ENCODE peak calls at places on chromosomes 5 and 9, in six cellular contexts. One of them, this sample, is unnamed.

GRCh38 chr5:168592014-168592368 is 12.8 kb upstream of the PANK3 start:
- DNase-seq in fibroblast of lung: peak; percentile 68
- DNase-seq in mammary epithelial cell: peak; percentile 26
- DNase-seq in GM12878: no peak
- DNase-seq in neural progenitor cell: no peak
- DNase-seq in endothelial cell of umbilical vein: no peak
- DNase-seq in this sample: no peak

GRCh38 chr5:97998946-97999345 is 774.5 kb upstream of the RGMB start:
- DNase-seq in fibroblast of lung: no peak
- DNase-seq in mammary epithelial cell: no peak
- DNase-seq in GM12878: no peak
- DNase-seq in neural progenitor cell: peak; percentile 62
- DNase-seq in endothelial cell of umbilical vein: no peak
- DNase-seq in this sample: no peak

GRCh38 chr5:166961938-166962337 is 1329.5 kb upstream of the WWC1 start:
- DNase-seq in fibroblast of lung: no peak
- DNase-seq in mammary epithelial cell: no peak
- DNase-seq in GM12878: no peak
- DNase-seq in neural progenitor cell: no peak
- DNase-seq in endothelial cell of umbilical vein: no peak
- DNase-seq in this sample: no peak

GRCh38 chr5:103041071-103041676 is 78.8 kb downstream of the GIN1 start:
- DNase-seq in fibroblast of lung: peak; percentile 31
- DNase-seq in mammary epithelial cell: peak; percentile 37
- DNase-seq in GM12878: no peak
- DNase-seq in neural progenitor cell: no peak
- DNase-seq in endothelial cell of umbilical vein: peak; percentile 71
- DNase-seq in this sample: no peak

GRCh38 chr5:9453480-9454011 is 92.3 kb downstream of the SEMA5A start:
- DNase-seq in fibroblast of lung: no peak
- DNase-seq in mammary epithelial cell: no peak
- DNase-seq in GM12878: no peak
- DNase-seq in neural progenitor cell: no peak
- DNase-seq in endothelial cell of umbilical vein: no peak
- DNase-seq in this sample: no peak

GRCh38 chr5:133142782-133143181 is 91.0 kb downstream of the HSPA4 start:
- DNase-seq in fibroblast of lung: no peak
- DNase-seq in mammary epithelial cell: peak; percentile 10
- DNase-seq in GM12878: no peak
- DNase-seq in neural progenitor cell: no peak
- DNase-seq in endothelial cell of umbilical vein: no peak
- DNase-seq in this sample: no peak

GRCh38 chr5:173989432-173990082 is 587 bp downstream of the C5orf47 start:
- DNase-seq in fibroblast of lung: no peak
- DNase-seq in mammary epithelial cell: no peak
- DNase-seq in GM12878: no peak
- DNase-seq in neural progenitor cell: no peak
- DNase-seq in endothelial cell of umbilical vein: no peak
- DNase-seq in this sample: no peak

GRCh38 chr5:133846478-133847226 is 121.8 kb downstream of the C5orf15 start:
- DNase-seq in fibroblast of lung: no peak
- DNase-seq in mammary epithelial cell: no peak
- DNase-seq in GM12878: no peak
- DNase-seq in neural progenitor cell: no peak
- DNase-seq in endothelial cell of umbilical vein: no peak
- DNase-seq in this sample: no peak

GRCh38 chr5:151923865-151924264 is 786 bp downstream of the GLRA1 start:
- DNase-seq in fibroblast of lung: no peak
- DNase-seq in mammary epithelial cell: peak; percentile 29
- DNase-seq in GM12878: no peak
- DNase-seq in neural progenitor cell: peak; percentile 68
- DNase-seq in endothelial cell of umbilical vein: no peak
- DNase-seq in this sample: no peak

GRCh38 chr9:91451431-91452270 is 28.0 kb upstream of the NFIL3 start:
- DNase-seq in fibroblast of lung: peak; percentile 59
- DNase-seq in mammary epithelial cell: peak; percentile 65
- DNase-seq in GM12878: no peak
- DNase-seq in neural progenitor cell: no peak
- DNase-seq in endothelial cell of umbilical vein: no peak
- DNase-seq in this sample: no peak

GRCh38 chr9:114894801-114895433 is 35.5 kb downstream of the TNFSF8 start:
- DNase-seq in fibroblast of lung: peak; percentile 98
- DNase-seq in mammary epithelial cell: peak; percentile 88
- DNase-seq in GM12878: no peak
- DNase-seq in neural progenitor cell: no peak
- DNase-seq in endothelial cell of umbilical vein: peak; percentile 99
- DNase-seq in this sample: no peak

GRCh38 chr5:113447651-113448050 is 12.9 kb upstream of the TSSK1B start:
- DNase-seq in fibroblast of lung: no peak
- DNase-seq in mammary epithelial cell: no peak
- DNase-seq in GM12878: no peak
- DNase-seq in neural progenitor cell: peak; percentile 47
- DNase-seq in endothelial cell of umbilical vein: no peak
- DNase-seq in this sample: no peak

GRCh38 chr9:115649991-115650472 is 503.6 kb upstream of the PAPPA start:
- DNase-seq in fibroblast of lung: peak; percentile 96
- DNase-seq in mammary epithelial cell: no peak
- DNase-seq in GM12878: no peak
- DNase-seq in neural progenitor cell: no peak
- DNase-seq in endothelial cell of umbilical vein: peak; percentile 14
- DNase-seq in this sample: no peak

GRCh38 chr9:35669331-35670145 is 4.2 kb upstream of the CA9 start:
- DNase-seq in fibroblast of lung: peak; percentile 57
- DNase-seq in mammary epithelial cell: peak; percentile 73
- DNase-seq in GM12878: no peak
- DNase-seq in neural progenitor cell: no peak
- DNase-seq in endothelial cell of umbilical vein: no peak
- DNase-seq in this sample: no peak

GRCh38 chr9:128081052-128081451 is 13.0 kb downstream of the SLC25A25 start:
- DNase-seq in fibroblast of lung: peak; percentile 86
- DNase-seq in mammary epithelial cell: no peak
- DNase-seq in GM12878: no peak
- DNase-seq in neural progenitor cell: peak; percentile 81
- DNase-seq in endothelial cell of umbilical vein: peak; percentile 41
- DNase-seq in this sample: no peak

DNA sequence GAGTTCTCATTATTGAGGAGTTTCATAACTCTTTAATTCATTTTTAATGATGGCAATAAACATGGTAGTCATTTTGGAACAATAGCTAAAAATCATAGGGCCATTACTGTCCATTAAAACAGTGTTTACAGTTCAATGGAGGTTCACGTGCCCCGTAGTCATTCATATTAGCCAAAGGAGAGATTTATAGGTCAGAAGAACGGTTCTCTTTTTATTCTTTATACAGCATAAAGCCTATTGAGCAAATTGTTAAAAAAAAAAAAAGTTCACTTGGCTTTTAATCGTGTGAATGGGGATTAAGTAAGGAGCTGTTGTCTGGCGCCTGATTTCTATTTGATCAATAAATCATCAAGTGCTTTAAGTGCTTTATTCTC is 69.1 kb upstream of the TBCA start:
- DNase-seq in fibroblast of lung: no peak
- DNase-seq in mammary epithelial cell: no peak
- DNase-seq in GM12878: no peak
- DNase-seq in neural progenitor cell: no peak
- DNase-seq in endothelial cell of umbilical vein: no peak
- DNase-seq in this sample: no peak
- TF ChIP-seq EZH2 in fibroblast of lung: no peak
- TF ChIP-seq EZH2 in mammary epithelial cell: no peak
- TF ChIP-seq EZH2 in GM12878: no peak
- TF ChIP-seq EZH2 in neural progenitor cell: no peak
- TF ChIP-seq EZH2 in endothelial cell of umbilical vein: no peak
- TF ChIP-seq EZH2 in this sample: no peak

DNA sequence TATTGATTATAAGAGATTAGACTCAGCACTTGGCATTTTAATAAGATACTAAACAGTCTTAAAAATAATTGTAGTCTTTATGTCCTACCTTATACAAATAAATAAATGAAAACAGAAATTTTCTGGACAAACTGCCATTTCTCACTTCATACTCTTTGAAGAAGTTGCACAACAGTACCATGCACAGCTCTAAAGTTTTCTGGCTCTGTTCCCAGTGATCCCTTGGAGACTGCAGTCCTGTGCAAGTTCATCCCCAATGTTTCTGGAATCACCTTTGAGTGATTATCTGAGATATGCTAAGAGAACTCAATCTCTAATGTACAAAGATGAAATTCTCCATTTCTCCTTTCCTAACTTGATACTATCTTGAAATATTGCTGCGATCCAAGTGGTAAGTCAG is 330.4 kb upstream of the EDIL3 start:
- DNase-seq in fibroblast of lung: no peak
- DNase-seq in mammary epithelial cell: peak; percentile 18
- DNase-seq in GM12878: no peak
- DNase-seq in neural progenitor cell: no peak
- DNase-seq in endothelial cell of umbilical vein: no peak
- DNase-seq in this sample: no peak
- H2AFZ ChIP-seq in fibroblast of lung: no peak overlapping the region
- H2AFZ ChIP-seq in mammary epithelial cell: peak overlapping the region; percentile 50
- H2AFZ ChIP-seq in GM12878: no peak overlapping the region
- H2AFZ ChIP-seq in neural progenitor cell: no peak overlapping the region
- H2AFZ ChIP-seq in endothelial cell of umbilical vein: no peak overlapping the region
- H2AFZ ChIP-seq in this sample: no peak overlapping the region

DNA sequence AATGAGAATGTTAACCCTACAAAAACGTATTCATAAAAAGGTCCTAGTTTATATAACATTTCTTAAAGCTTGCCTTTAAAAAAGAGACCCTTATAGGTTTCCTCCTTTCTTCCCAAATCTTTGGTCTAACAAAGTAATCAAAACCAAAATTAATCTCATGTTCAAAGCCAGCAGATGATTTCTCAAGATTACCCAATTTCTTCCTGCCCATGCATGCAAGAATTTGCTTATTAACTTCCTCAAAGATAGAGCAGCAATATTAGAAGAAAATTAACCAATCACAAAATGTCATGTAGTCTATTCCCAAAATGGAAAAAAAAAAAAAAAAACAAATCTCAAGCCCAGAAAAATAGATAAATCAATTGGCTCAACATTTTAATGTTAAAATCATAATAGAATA is 114.9 kb downstream of the MLLT3 start:
- DNase-seq in fibroblast of lung: no peak
- DNase-seq in mammary epithelial cell: peak; percentile 19
- DNase-seq in GM12878: no peak
- DNase-seq in neural progenitor cell: no peak
- DNase-seq in endothelial cell of umbilical vein: no peak
- DNase-seq in this sample: no peak
- H3K9ac ChIP-seq in fibroblast of lung: no peak overlapping the region
- H3K9ac ChIP-seq in mammary epithelial cell: no peak overlapping the region
- H3K9ac ChIP-seq in GM12878: no peak overlapping the region
- H3K9ac ChIP-seq in neural progenitor cell: no peak overlapping the region
- H3K9ac ChIP-seq in endothelial cell of umbilical vein: no peak overlapping the region
- H3K9ac ChIP-seq in this sample: no peak overlapping the region

GRCh38 chr9:126226991-126227937 is 99.4 kb upstream of the MVB12B start:
- DNase-seq in fibroblast of lung: no peak
- DNase-seq in mammary epithelial cell: no peak
- DNase-seq in GM12878: no peak
- DNase-seq in neural progenitor cell: no peak
- DNase-seq in endothelial cell of umbilical vein: no peak
- DNase-seq in this sample: no peak
- TF ChIP-seq EZH2 in fibroblast of lung: no peak
- TF ChIP-seq EZH2 in mammary epithelial cell: no peak
- TF ChIP-seq EZH2 in GM12878: no peak
- TF ChIP-seq EZH2 in neural progenitor cell: no peak
- TF ChIP-seq EZH2 in endothelial cell of umbilical vein: no peak
- TF ChIP-seq EZH2 in this sample: no peak

DNA sequence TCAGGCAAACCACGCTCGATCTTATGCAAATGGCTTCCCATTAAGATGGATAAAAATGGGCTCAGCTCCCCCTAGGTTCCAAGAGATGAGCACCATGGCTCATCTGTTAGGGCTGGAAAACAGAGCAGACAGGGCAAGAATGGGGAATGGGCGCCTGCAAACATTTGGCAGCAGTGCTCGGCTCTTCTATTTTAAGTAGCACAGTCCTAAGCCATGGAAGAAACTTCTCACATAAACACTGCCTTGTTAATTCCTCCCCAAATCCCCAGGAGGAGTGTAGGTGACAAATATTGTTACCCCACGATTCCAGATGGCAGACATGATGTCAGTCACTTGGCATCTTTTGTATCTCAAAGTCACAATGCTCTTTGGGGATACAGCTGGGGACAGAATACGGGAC is 221.8 kb downstream of the ICE1 start:
- DNase-seq in fibroblast of lung: no peak
- DNase-seq in mammary epithelial cell: no peak
- DNase-seq in GM12878: no peak
- DNase-seq in neural progenitor cell: no peak
- DNase-seq in endothelial cell of umbilical vein: no peak
- DNase-seq in this sample: no peak
- H2AFZ ChIP-seq in fibroblast of lung: no peak overlapping the region
- H2AFZ ChIP-seq in mammary epithelial cell: no peak overlapping the region
- H2AFZ ChIP-seq in GM12878: no peak overlapping the region
- H2AFZ ChIP-seq in neural progenitor cell: no peak overlapping the region
- H2AFZ ChIP-seq in endothelial cell of umbilical vein: no peak overlapping the region
- H2AFZ ChIP-seq in this sample: no peak overlapping the region

DNA sequence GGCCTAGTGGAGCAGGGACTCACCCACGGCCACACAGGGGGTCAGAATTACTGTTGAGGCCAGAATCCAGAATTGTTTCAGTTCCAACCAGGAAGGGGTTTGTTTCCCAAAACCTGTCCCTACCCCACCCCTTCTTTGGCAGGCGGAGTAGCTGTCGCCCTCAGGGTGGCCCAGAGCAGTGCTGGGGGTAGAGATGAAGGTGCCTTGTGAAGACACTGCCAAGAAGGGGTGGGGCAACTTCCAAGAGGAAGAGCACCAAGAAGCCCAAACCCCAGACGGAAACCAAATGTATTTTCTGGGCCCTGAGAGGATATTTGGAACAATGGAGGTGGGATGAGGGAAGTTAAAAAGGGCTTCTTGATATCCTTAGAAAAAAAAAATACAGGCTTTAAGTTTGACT is 11.4 kb upstream of the NDST1 start:
- DNase-seq in fibroblast of lung: no peak
- DNase-seq in mammary epithelial cell: no peak
- DNase-seq in GM12878: no peak
- DNase-seq in neural progenitor cell: no peak
- DNase-seq in endothelial cell of umbilical vein: no peak
- DNase-seq in this sample: no peak
- H3K9ac ChIP-seq in fibroblast of lung: no peak overlapping the region
- H3K9ac ChIP-seq in mammary epithelial cell: no peak overlapping the region
- H3K9ac ChIP-seq in GM12878: no peak overlapping the region
- H3K9ac ChIP-seq in neural progenitor cell: no peak overlapping the region
- H3K9ac ChIP-seq in endothelial cell of umbilical vein: no peak overlapping the region
- H3K9ac ChIP-seq in this sample: no peak overlapping the region

GRCh38 chr9:136193891-136194279 is 11.0 kb downstream of the LHX3 start:
- DNase-seq in fibroblast of lung: no peak
- DNase-seq in mammary epithelial cell: no peak
- DNase-seq in GM12878: no peak
- DNase-seq in neural progenitor cell: no peak
- DNase-seq in endothelial cell of umbilical vein: no peak
- DNase-seq in this sample: no peak
- TF ChIP-seq EZH2 in fibroblast of lung: peak; percentile 49
- TF ChIP-seq EZH2 in mammary epithelial cell: no peak
- TF ChIP-seq EZH2 in GM12878: no peak
- TF ChIP-seq EZH2 in neural progenitor cell: peak; percentile 64
- TF ChIP-seq EZH2 in endothelial cell of umbilical vein: peak; percentile 60
- TF ChIP-seq EZH2 in this sample: no peak

DNA sequence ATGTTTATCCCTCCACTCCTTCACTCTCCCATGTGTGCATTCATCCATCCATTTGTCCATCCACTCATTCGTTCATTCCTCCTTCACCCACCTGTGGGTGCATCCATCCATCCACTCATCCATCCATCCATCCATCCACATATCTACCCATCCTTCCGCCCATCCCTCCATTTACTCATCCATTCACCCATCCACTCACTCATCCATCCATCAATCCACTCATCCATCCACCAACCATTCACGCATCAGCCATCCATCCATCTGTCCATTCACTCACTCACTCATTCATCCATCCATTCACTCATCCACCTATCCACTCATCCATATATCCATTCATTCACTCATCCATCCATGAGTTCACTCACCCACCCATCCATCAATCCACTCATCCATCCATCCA is 7.3 kb downstream of the SLC9A3 start:
- DNase-seq in fibroblast of lung: no peak
- DNase-seq in mammary epithelial cell: no peak
- DNase-seq in GM12878: no peak
- DNase-seq in neural progenitor cell: no peak
- DNase-seq in endothelial cell of umbilical vein: no peak
- DNase-seq in this sample: no peak
- H2AFZ ChIP-seq in fibroblast of lung: no peak overlapping the region
- H2AFZ ChIP-seq in mammary epithelial cell: no peak overlapping the region
- H2AFZ ChIP-seq in GM12878: no peak overlapping the region
- H2AFZ ChIP-seq in neural progenitor cell: no peak overlapping the region
- H2AFZ ChIP-seq in endothelial cell of umbilical vein: no peak overlapping the region
- H2AFZ ChIP-seq in this sample: no peak overlapping the region